ENCODE peak calls at places on chromosomes 7 and 10, in nine cellular contexts. Q, B, X, L, R, D, C, M and U are unnamed samples.
A peak's percentile ranks its signal among the peaks of the same experiment; 100 is the strongest.

GRCh38 chr7:100483101-100483727 is 513 bp upstream of the NYAP1 start:
- DNase-seq in X (peak; percentile 81), M (no peak), L (peak; percentile 93), R (peak; percentile 99), C (peak; percentile 75), Q (peak; percentile 77), B (peak; percentile 97), D (no peak), U (peak; percentile 80)

GRCh38 chr10:48453451-48454301 is 147.2 kb downstream of the MAPK8 start:
- DNase-seq in Q (peak; percentile 24), X (no peak), R (no peak), B (peak; percentile 35), L (no peak), D (peak; percentile 34), M (no peak), C (no peak), U (no peak)

GRCh38 chr10:49632406-49633317 is 18.8 kb downstream of the CHAT start:
- DNase-seq in C (no peak), Q (no peak), M (no peak), X (peak; percentile 48), L (no peak), D (peak; percentile 35), R (no peak), B (no peak), U (no peak)

GRCh38 chr10:90915141-90916075 is 5.5 kb downstream of the ANKRD1 start:
- DNase-seq in Q (no peak), M (no peak), C (no peak), R (no peak), B (no peak), X (no peak), D (no peak), L (no peak), U (no peak)

GRCh38 chr10:28684986-28685580 is 7.8 kb downstream of the BAMBI start:
- DNase-seq in C (no peak), L (no peak), D (no peak), Q (no peak), M (no peak), R (no peak), B (no peak), X (no peak), U (no peak)

GRCh38 chr7:133051066-133051465 is 30.8 kb downstream of the CHCHD3 start:
- DNase-seq in X (no peak), R (peak; percentile 61), M (no peak), Q (no peak), B (no peak), C (no peak), L (peak; percentile 70), D (no peak), U (no peak)

GRCh38 chr10:110995301-110995700 is 75.9 kb downstream of the SHOC2 start:
- DNase-seq in L (no peak), R (no peak), B (no peak), C (no peak), D (no peak), M (no peak), X (no peak), Q (no peak), U (no peak)

GRCh38 chr10:117745301-117745700 is 202.8 kb downstream of the EMX2 start:
- DNase-seq in X (no peak), R (no peak), B (no peak), M (no peak), Q (no peak), C (no peak), L (no peak), D (no peak), U (no peak)

GRCh38 chr7:35339811-35340210 is 85.9 kb upstream of the TBX20 start:
- DNase-seq in C (no peak), R (no peak), D (no peak), Q (no peak), M (no peak), L (peak; percentile 29), B (no peak), X (no peak), U (no peak)
- TF ChIP-seq EP300 in C (no peak), R (no peak), D (no peak), Q (no peak), M (no peak), L (no peak), B (no peak), X (no peak), U (no peak)

DNA sequence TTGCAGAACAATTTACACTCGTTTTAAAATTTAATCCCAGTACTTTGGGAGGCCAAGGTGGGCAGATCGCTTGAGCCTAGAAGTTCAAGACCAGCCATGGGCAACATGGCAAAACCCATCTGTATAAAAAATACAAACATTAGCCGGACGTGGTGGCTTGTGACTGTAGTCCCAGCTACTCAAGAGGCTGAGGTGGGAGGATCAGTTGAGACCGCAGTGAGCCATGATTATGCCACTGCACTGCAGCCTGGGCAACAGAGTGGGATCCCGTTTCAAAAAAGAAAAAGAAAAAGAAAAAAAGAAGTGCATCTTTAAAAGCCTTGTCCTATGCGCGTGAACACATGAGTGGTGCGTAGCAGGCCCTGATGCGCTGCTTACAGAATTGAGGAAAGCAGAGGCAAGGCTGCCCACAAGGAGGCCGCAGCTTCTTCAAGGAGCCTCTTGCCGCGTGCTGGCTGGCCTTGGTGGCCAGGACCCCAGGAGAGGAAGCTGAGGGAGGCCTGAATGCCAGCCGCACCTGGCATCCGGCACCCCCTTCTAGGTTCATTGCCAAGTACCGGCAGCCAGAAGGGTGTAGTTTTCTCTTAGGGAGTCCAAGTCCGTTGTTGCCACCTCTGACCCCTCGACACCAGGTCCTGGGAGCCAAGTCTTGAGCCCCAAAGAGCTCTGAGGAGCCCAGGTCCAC is 124.5 kb downstream of the UBE2H start:
- DNase-seq in Q (no peak), L (no peak), X (no peak), R (no peak), D (no peak), C (no peak), B (no peak), M (no peak), U (no peak)
- TF ChIP-seq POLR2AphosphoS5 in Q (no peak), L (no peak), X (no peak), R (no peak), D (no peak), C (no peak), B (no peak), M (no peak), U (no peak)

GRCh38 chr7:30396379-30396778 is 82.2 kb downstream of the NOD1 start:
- DNase-seq in D (no peak), L (no peak), X (no peak), R (peak; percentile 17), M (no peak), B (no peak), Q (no peak), C (no peak), U (no peak)
- TF ChIP-seq CTCF in D (no peak), L (no peak), X (no peak), R (no peak), M (peak; percentile 10), B (peak; percentile 21), Q (no peak), C (no peak), U (no peak)

GRCh38 chr7:38394703-38395102 is 121.3 kb upstream of the TARP start:
- DNase-seq in X (no peak), C (no peak), B (no peak), Q (no peak), R (no peak), M (no peak), D (no peak), L (no peak), U (no peak)

GRCh38 chr7:38393874-38394273 is 120.4 kb upstream of the TARP start:
- DNase-seq in B (no peak), X (no peak), C (no peak), R (no peak), M (no peak), Q (no peak), D (no peak), L (no peak), U (no peak)

GRCh38 chr7:38398725-38399321 is 125.4 kb upstream of the TARP start:
- DNase-seq in Q (peak; percentile 58), X (no peak), C (peak; percentile 70), D (no peak), L (peak; percentile 44), B (peak; percentile 59), M (no peak), R (peak; percentile 67), U (peak; percentile 39)
- TF ChIP-seq EP300 in Q (no peak), X (no peak), C (no peak), D (no peak), L (no peak), B (no peak), M (no peak), R (no peak), U (no peak)

DNA sequence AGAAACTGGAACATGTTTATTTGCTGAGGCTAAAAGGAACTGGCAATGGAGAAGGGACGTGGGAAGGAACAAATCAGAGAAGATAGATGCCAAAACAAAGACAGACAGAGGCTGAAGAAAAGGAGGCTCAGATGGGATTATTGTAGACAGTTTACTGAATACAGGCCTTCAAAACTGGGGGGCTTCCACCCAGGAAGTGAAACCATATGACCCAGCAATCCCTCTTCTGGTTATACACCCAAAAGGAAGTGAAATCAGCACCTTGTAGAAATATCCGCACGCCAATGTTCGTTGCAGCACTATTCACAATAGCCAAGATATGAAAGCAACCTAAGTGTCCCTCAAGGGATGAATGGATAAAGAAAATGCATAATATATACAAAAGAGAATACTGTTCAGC is 556.1 kb downstream of the GRM8 start:
- DNase-seq in L (no peak), X (no peak), R (no peak), D (no peak), M (no peak), B (no peak), C (no peak), Q (no peak), U (no peak)
- TF ChIP-seq POLR2AphosphoS5 in L (no peak), X (no peak), R (no peak), D (no peak), M (no peak), B (no peak), C (no peak), Q (no peak), U (no peak)

DNA sequence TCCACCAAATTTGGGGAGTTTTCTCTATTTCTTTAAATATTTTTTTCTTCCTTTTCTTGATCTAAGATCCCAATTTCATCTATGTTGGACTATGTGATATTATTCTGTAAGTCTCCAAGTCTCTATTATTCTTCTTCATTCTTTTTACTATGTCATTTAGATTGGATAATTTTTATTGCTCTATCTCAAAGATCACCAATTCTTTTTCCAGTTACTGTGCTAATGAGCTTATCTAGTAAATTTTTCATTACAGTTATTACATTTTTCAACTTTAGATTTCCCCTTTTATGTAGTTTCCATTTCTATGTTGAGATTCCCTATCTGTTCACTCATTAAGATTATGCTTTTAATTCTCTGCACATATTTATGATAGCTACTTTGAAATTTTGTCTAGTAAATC is 131.6 kb upstream of the NAMPT start:
- DNase-seq in X (no peak), D (no peak), C (no peak), Q (no peak), R (no peak), L (no peak), B (no peak), M (no peak), U (no peak)
- TF ChIP-seq CTCF in X (no peak), D (no peak), C (no peak), Q (no peak), R (no peak), L (no peak), B (no peak), M (no peak), U (no peak)